ENCODE peak calls at places on chromosomes 11 and 22, in five cellular contexts. F, A, P, O and B are unnamed samples.

GRCh38 chr11:120219157-120219934 is 8.5 kb downstream of the OAF start:
- DNase-seq in F (no peak), A (no peak), P (no peak), O (no peak), B (no peak)

GRCh38 chr11:45994421-45995341 is 72.2 kb downstream of the LARGE2 start:
- DNase-seq in F (peak; percentile 70), A (no peak), P (no peak), O (no peak), B (peak; percentile 22)

GRCh38 chr22:46287873-46288751 is 8.6 kb upstream of the GTSE1 start:
- DNase-seq in F (no peak), A (no peak), P (no peak), O (no peak), B (no peak)

GRCh38 chr11:1889941-1890855 is 1.5 kb downstream of the PRR33 start:
- DNase-seq in F (no peak), A (no peak), P (no peak), O (no peak), B (no peak)

GRCh38 chr11:101014600-101015242 is 114.9 kb downstream of the PGR start:
- DNase-seq in F (no peak), A (no peak), P (no peak), O (no peak), B (no peak)

GRCh38 chr22:30872282-30873041 is 96.1 kb downstream of the MORC2 start:
- DNase-seq in F (no peak), A (no peak), P (no peak), O (no peak), B (peak; percentile 69)

GRCh38 chr22:20001082-20001638 is 15.5 kb downstream of the ARVCF start:
- DNase-seq in F (no peak), A (no peak), P (no peak), O (no peak), B (no peak)

GRCh38 chr11:121508449-121508848 is 55.7 kb upstream of the SORL1-AS1 start:
- DNase-seq in F (no peak), A (no peak), P (no peak), O (no peak), B (no peak)

GRCh38 chr22:43255299-43255698 is 68.4 kb upstream of the TTLL12 start:
- DNase-seq in F (no peak), A (no peak), P (no peak), O (no peak), B (no peak)

GRCh38 chr22:23769321-23769965 is 1.7 kb upstream of the CHCHD10 start:
- DNase-seq in F (no peak), A (no peak), P (no peak), O (no peak), B (no peak)

GRCh38 chr22:28155808-28156207 is 236.8 kb upstream of the PITPNB start:
- DNase-seq in F (peak; percentile 68), A (no peak), P (no peak), O (no peak), B (no peak)

GRCh38 chr22:49514656-49515055 is 313.0 kb downstream of the BRD1 start:
- DNase-seq in F (no peak), A (no peak), P (no peak), O (peak; percentile 2), B (no peak)

GRCh38 chr11:60951909-60952741 is at the start of gene SLC15A3:
- DNase-seq in F (peak; percentile 42), A (peak; percentile 50), P (no peak), O (no peak), B (no peak)

GRCh38 chr11:134119094-134119493 is 50.2 kb downstream of the JAM3 start:
- DNase-seq in F (peak; percentile 35), A (no peak), P (no peak), O (no peak), B (no peak)

GRCh38 chr22:29203883-29204282 is 1.8 kb upstream of the EMID1 start:
- DNase-seq in F (no peak), A (no peak), P (no peak), O (no peak), B (no peak)

GRCh38 chr11:68412593-68413475 is 47.7 kb upstream of the PPP6R3 start:
- DNase-seq in F (peak; percentile 45), A (no peak), P (no peak), O (no peak), B (no peak)

GRCh38 chr22:29080061-29080975 is 7.5 kb downstream of the KREMEN1 start:
- DNase-seq in F (no peak), A (no peak), P (no peak), O (peak; percentile 5), B (peak; percentile 40)

GRCh38 chr22:46079093-46079860 is 71.0 kb upstream of the PPARA start:
- DNase-seq in F (no peak), A (no peak), P (peak; percentile 26), O (no peak), B (no peak)

GRCh38 chr11:24386551-24387404 is 110.1 kb upstream of the LUZP2 start:
- DNase-seq in F (peak; percentile 65), A (peak; percentile 35), P (no peak), O (peak; percentile 46), B (no peak)